ENCODE peak calls at places on chromosomes 5 and 9, in nine cellular contexts. G, M, N, T, P, H, Q, U and D are unnamed samples.

GRCh38 chr9:72037571-72037970 is 22.8 kb downstream of the C9orf57 start:
- DNase-seq in G (no peak), M (no peak), N (no peak), T (no peak), P (no peak), H (no peak), Q (no peak), U (no peak), D (no peak)

GRCh38 chr5:102249381-102249780 is 46.7 kb downstream of the SLCO4C1 start:
- DNase-seq in G (no peak), M (no peak), N (no peak), T (no peak), P (no peak), H (no peak), Q (no peak), U (no peak), D (no peak)

GRCh38 chr5:27619982-27620381 is 581.6 kb upstream of the CDH9 start:
- DNase-seq in G (no peak), M (no peak), N (no peak), T (no peak), P (no peak), H (no peak), Q (no peak), U (no peak), D (no peak)

GRCh38 chr9:20929276-20929675 is 102.2 kb downstream of the HACD4 start:
- DNase-seq in G (no peak), M (no peak), N (no peak), T (no peak), P (no peak), H (no peak), Q (no peak), U (no peak), D (no peak)

GRCh38 chr9:121353246-121353975 is 16.6 kb downstream of the STOM start:
- DNase-seq in G (no peak), M (no peak), N (peak), T (no peak), P (no peak), H (no peak), Q (no peak), U (no peak), D (no peak)

GRCh38 chr9:76401580-76402354 is 7.5 kb upstream of the RFK start:
- DNase-seq in G (peak), M (no peak), N (no peak), T (no peak), P (peak), H (no peak), Q (no peak), U (no peak), D (no peak)

GRCh38 chr9:38621434-38622082 is 1.2 kb upstream of the ANKRD18A start:
- DNase-seq in G (peak), M (no peak), N (peak), T (peak), P (peak), H (peak), Q (no peak), U (no peak), D (no peak)

GRCh38 chr9:96621619-96622018 is 2.0 kb upstream of the CDC14B start:
- DNase-seq in G (no peak), M (no peak), N (no peak), T (no peak), P (peak), H (no peak), Q (no peak), U (no peak), D (no peak)

GRCh38 chr5:43514471-43514815 is 505 bp downstream of the C5orf34 start:
- DNase-seq in G (no peak), M (no peak), N (no peak), T (peak), P (peak), H (no peak), Q (no peak), U (peak), D (no peak)

GRCh38 chr5:127820910-127821553 is 117.8 kb downstream of the CCDC192 start:
- DNase-seq in G (peak), M (no peak), N (no peak), T (peak), P (peak), H (no peak), Q (no peak), U (peak), D (no peak)

GRCh38 chr9:92289708-92290390 is 3.6 kb downstream of the IARS1 start:
- DNase-seq in G (no peak), M (no peak), N (no peak), T (no peak), P (no peak), H (no peak), Q (no peak), U (no peak), D (no peak)

GRCh38 chr9:78115073-78115472 is 83.5 kb upstream of the GNAQ start:
- DNase-seq in G (peak), M (no peak), N (peak), T (no peak), P (peak), H (no peak), Q (no peak), U (peak), D (no peak)
- TF ChIP-seq CTCF in G (peak), M (peak), N (peak), T (peak), P (peak), H (no peak), Q (no peak), U (peak), D (peak)

DNA sequence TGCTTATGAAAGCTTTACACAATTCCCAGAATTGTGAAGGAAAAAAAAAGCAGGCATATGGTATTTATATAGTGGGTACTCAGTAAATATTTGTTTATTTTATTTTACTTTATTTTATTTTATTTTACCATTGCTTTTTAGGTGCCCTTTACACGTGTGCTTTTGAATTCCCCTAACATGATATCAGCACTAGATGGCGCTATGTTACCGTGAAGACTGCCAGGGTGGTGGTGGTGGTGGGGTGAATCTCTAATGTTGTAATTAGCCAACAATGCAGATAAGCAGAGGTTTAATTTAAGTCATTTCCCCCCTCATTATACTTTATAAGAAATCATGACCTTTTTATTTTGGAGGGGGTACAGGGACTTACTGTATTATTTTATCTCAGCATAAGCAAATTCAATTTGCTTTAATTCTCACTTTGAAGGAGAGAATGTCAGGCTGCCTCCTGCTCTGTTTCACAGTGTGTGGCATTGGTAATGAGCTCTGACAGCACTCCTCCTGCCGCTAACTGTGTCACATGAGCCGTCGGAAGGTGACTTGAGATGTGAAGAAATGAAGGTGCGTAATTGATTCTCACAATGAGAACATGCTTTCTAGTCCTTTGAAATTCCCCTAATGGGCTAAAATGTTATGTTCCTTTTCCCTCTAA is 165.6 kb downstream of the YTHDC2 start:
- DNase-seq in G (peak), M (no peak), N (peak), T (peak), P (peak), H (peak), Q (no peak), U (peak), D (peak)
- TF ChIP-seq CTCF in G (peak), M (peak), N (peak), T (peak), P (peak), H (peak), Q (peak), U (peak), D (peak)

DNA sequence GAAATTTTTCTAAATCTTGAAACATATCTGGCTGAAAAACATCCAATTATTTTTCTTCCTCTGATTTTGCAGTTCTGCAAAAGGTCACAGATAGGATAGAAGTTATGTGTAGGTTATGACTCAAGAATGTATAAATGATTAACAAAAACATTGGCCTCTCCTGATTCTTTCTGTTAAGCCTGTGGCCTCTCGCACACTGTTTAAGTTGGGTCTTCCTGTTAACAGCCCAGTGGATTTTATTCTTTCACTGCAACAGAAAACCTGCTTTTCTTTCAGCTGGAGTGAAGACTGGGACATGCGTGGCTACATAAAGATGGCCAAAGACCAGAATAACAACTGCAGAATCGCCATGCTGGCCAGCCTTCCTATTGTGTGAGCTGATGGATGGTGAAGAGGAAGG is 17.1 kb upstream of the SPATA31E1 start:
- DNase-seq in G (peak), M (no peak), N (no peak), T (no peak), P (no peak), H (no peak), Q (no peak), U (no peak), D (no peak)
- TF ChIP-seq CTCF in G (no peak), M (no peak), N (no peak), T (no peak), P (no peak), H (no peak), Q (no peak), U (no peak), D (no peak)

DNA sequence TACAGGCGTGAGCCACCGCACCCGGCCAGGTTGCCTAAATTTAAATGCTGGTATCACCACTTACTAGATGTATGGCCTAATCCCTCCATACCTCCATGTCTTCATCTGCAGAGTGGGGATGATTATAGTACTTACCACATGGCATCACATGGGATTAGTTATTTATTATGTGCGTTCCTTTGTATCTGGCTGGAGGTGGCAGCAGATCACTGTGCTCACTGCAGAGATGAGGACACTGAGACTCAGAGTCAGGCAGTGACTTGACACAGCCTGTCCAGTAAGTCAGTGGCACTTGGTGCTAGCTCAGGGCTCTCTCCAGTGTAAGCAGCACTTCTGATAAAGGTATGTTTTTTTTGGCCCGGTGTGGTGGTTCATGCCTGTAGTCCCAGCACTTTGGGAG is 38.4 kb upstream of the HAND1 start:
- DNase-seq in G (peak), M (no peak), N (no peak), T (no peak), P (no peak), H (no peak), Q (no peak), U (no peak), D (no peak)
- TF ChIP-seq CTCF in G (no peak), M (no peak), N (no peak), T (no peak), P (no peak), H (no peak), Q (no peak), U (no peak), D (no peak)